ENCODE peak calls at places on chromosomes 4 and X, in four cellular contexts. R is cerebellar cortex, I is GM19239, E is MCF 10A. N is an unnamed sample.

GRCh38 chr4:95093936-95094929 is 336.5 kb downstream of the BMPR1B start:
- DNase-seq in R (no peak), I (no peak), E (no peak), N (no peak)

GRCh38 chr4:187770345-187770744 is 225.2 kb upstream of the ZFP42 start:
- DNase-seq in R (no peak), I (no peak), E (no peak), N (no peak)

GRCh38 chr4:23728393-23728792 is 161.5 kb downstream of the PPARGC1A start:
- DNase-seq in R (no peak), I (no peak), E (peak), N (no peak)

GRCh38 chr4:39348371-39349265 is 17.5 kb downstream of the RFC1 start:
- DNase-seq in R (no peak), I (no peak), E (no peak), N (no peak)

GRCh38 chrX:43860646-43861370 is 21.4 kb downstream of the MAOB start:
- DNase-seq in R (peak), I (no peak), E (peak), N (no peak)

GRCh38 chr4:84887824-84888223 is 78.7 kb downstream of the WDFY3 start:
- DNase-seq in R (no peak), I (no peak), E (peak), N (no peak)

GRCh38 chr4:87423313-87424031 is 1.1 kb downstream of the NUDT9 start:
- DNase-seq in R (peak), I (no peak), E (peak), N (no peak)

GRCh38 chr4:74444891-74445642 is at the start of gene AREG:
- DNase-seq in R (no peak), I (peak), E (peak), N (peak)

GRCh38 chrX:153336128-153336894 is 2.4 kb downstream of the ZNF275 start:
- DNase-seq in R (no peak), I (peak), E (peak), N (no peak)

N was measured in activated T-helper 1 cell treated with Interleukin-2 at 50 U/mL for 16 hours.